ENCODE peak calls at places on chromosome 5, in eight cellular contexts. R is NCI-H345, L is GDM1, C is endothelial cell, P is upper lobe of right lung, F is SW480, D is memory B cell, O is NCI-H774. G is an unnamed sample.

GRCh38 chr5:28014779-28015178 is 976.4 kb upstream of the CDH9 start:
- DNase-seq in R (no peak), L (no peak), C (no peak), P (no peak), F (peak), D (no peak), O (no peak), G (peak)

GRCh38 chr5:17426104-17426739 is 71.8 kb upstream of the TAF11L2 start:
- DNase-seq in R (no peak), L (no peak), C (no peak), P (no peak), F (no peak), D (no peak), O (no peak), G (no peak)

GRCh38 chr5:31702709-31703108 is 63.8 kb downstream of the PDZD2 start:
- DNase-seq in R (no peak), L (no peak), C (no peak), P (no peak), F (no peak), D (no peak), O (no peak), G (no peak)

GRCh38 chr5:176441921-176442323 is 6.3 kb upstream of the FAF2 start:
- DNase-seq in R (no peak), L (no peak), C (no peak), P (no peak), F (no peak), D (no peak), O (no peak), G (no peak)

GRCh38 chr5:74575741-74576538 is 64.6 kb downstream of the ENC1 start:
- DNase-seq in R (no peak), L (no peak), C (no peak), P (no peak), F (peak), D (no peak), O (no peak), G (no peak)

GRCh38 chr5:151772868-151773561 is 1.3 kb downstream of the G3BP1 start:
- DNase-seq in R (no peak), L (no peak), C (peak), P (no peak), F (peak), D (no peak), O (no peak), G (no peak)

GRCh38 chr5:107806705-107807104 is 136.0 kb upstream of the EFNA5 start:
- DNase-seq in R (no peak), L (no peak), C (no peak), P (no peak), F (no peak), D (no peak), O (no peak), G (no peak)

GRCh38 chr5:991472-992267 is 16.9 kb upstream of the NKD2 start:
- DNase-seq in R (no peak), L (no peak), C (no peak), P (no peak), F (no peak), D (no peak), O (no peak), G (no peak)

GRCh38 chr5:143008809-143009521 is 238.8 kb downstream of the ARHGAP26 start:
- DNase-seq in R (peak), L (no peak), C (no peak), P (no peak), F (peak), D (no peak), O (no peak), G (peak)

GRCh38 chr5:126855266-126855665 is 78.3 kb downstream of the LMNB1 start:
- DNase-seq in R (no peak), L (no peak), C (no peak), P (no peak), F (no peak), D (no peak), O (no peak), G (no peak)

GRCh38 chr5:125961150-125961549 is 462.1 kb upstream of the GRAMD2B start:
- DNase-seq in R (no peak), L (no peak), C (no peak), P (no peak), F (no peak), D (no peak), O (no peak), G (no peak)

GRCh38 chr5:175921066-175921730 is 46.9 kb downstream of the THOC3 start:
- DNase-seq in R (no peak), L (no peak), C (no peak), P (no peak), F (no peak), D (no peak), O (no peak), G (no peak)

GRCh38 chr5:91425046-91425445 is 41.9 kb upstream of the ARRDC3 start:
- DNase-seq in R (peak), L (no peak), C (no peak), P (no peak), F (no peak), D (no peak), O (no peak), G (no peak)

GRCh38 chr5:123441408-123441807 is 18.2 kb upstream of the CEP120 start:
- DNase-seq in R (no peak), L (no peak), C (no peak), P (no peak), F (no peak), D (no peak), O (no peak), G (no peak)

GRCh38 chr5:98604301-98604700 is 169.2 kb upstream of the RGMB start:
- DNase-seq in R (no peak), L (no peak), C (no peak), P (no peak), F (no peak), D (no peak), O (no peak), G (no peak)

GRCh38 chr5:133682496-133682895 is 70.2 kb upstream of the FSTL4 start:
- DNase-seq in R (no peak), L (no peak), C (no peak), P (no peak), F (no peak), D (no peak), O (no peak), G (no peak)

G was measured in HL-60.